ENCODE peak calls at places on chromosomes 12 and 14, in five cellular contexts. One of them, this sample, is unnamed.

GRCh38 chr12:51082561-51083139 is 746 bp downstream of the CSRNP2 start:
- DNase-seq in K562: no peak
- DNase-seq in H1: no peak
- DNase-seq in HepG2: peak
- DNase-seq in A549: peak
- DNase-seq in this sample: no peak

GRCh38 chr12:93804392-93805179 is 127.4 kb downstream of the CRADD start:
- DNase-seq in A549: no peak
- DNase-seq in K562: no peak
- DNase-seq in H1: no peak
- DNase-seq in HepG2: no peak
- DNase-seq in this sample: no peak

GRCh38 chr12:79765157-79765556 is 74.4 kb upstream of the PAWR start:
- DNase-seq in A549: no peak
- DNase-seq in H1: no peak
- DNase-seq in K562: no peak
- DNase-seq in HepG2: no peak
- DNase-seq in this sample: no peak

GRCh38 chr12:19597304-19598066 is 158.2 kb downstream of the AEBP2 start:
- DNase-seq in H1: no peak
- DNase-seq in K562: no peak
- DNase-seq in HepG2: no peak
- DNase-seq in A549: no peak
- DNase-seq in this sample: no peak

GRCh38 chr14:75523771-75524171 is 1.5 kb downstream of the BATF start:
- DNase-seq in A549: no peak
- DNase-seq in H1: no peak
- DNase-seq in K562: no peak
- DNase-seq in HepG2: no peak
- DNase-seq in this sample: no peak

GRCh38 chr12:125092872-125093680 is 27.8 kb downstream of the AACS start:
- DNase-seq in H1: no peak
- DNase-seq in K562: peak
- DNase-seq in HepG2: peak
- DNase-seq in A549: no peak
- DNase-seq in this sample: no peak

GRCh38 chr12:93183940-93184663 is 193.6 kb upstream of the NUDT4 start:
- DNase-seq in HepG2: no peak
- DNase-seq in A549: no peak
- DNase-seq in K562: no peak
- DNase-seq in H1: no peak
- DNase-seq in this sample: peak

GRCh38 chr12:132439333-132439904 is 50.5 kb upstream of the FBRSL1 start:
- DNase-seq in H1: no peak
- DNase-seq in HepG2: no peak
- DNase-seq in K562: no peak
- DNase-seq in A549: no peak
- DNase-seq in this sample: no peak

GRCh38 chr12:106997916-106998315 is 11.0 kb upstream of the MTERF2 start:
- DNase-seq in HepG2: no peak
- DNase-seq in K562: no peak
- DNase-seq in H1: no peak
- DNase-seq in A549: no peak
- DNase-seq in this sample: no peak

GRCh38 chr12:87930033-87930432 is 99.2 kb downstream of the C12orf50 start:
- DNase-seq in K562: no peak
- DNase-seq in H1: no peak
- DNase-seq in A549: no peak
- DNase-seq in HepG2: no peak
- DNase-seq in this sample: no peak

GRCh38 chr12:46263140-46264017 is 5.5 kb downstream of the SLC38A1 start:
- DNase-seq in HepG2: no peak
- DNase-seq in A549: no peak
- DNase-seq in K562: no peak
- DNase-seq in H1: no peak
- DNase-seq in this sample: no peak

GRCh38 chr12:44889162-44889561 is 13.0 kb upstream of the NELL2 start:
- DNase-seq in K562: peak
- DNase-seq in HepG2: no peak
- DNase-seq in H1: no peak
- DNase-seq in A549: no peak
- DNase-seq in this sample: no peak

GRCh38 chr14:32167907-32168306 is 33.9 kb upstream of the RNU6-7 start:
- DNase-seq in A549: no peak
- DNase-seq in K562: no peak
- DNase-seq in HepG2: no peak
- DNase-seq in H1: no peak
- DNase-seq in this sample: no peak

GRCh38 chr12:55549302-55549701 is at the start of gene OR6C4:
- DNase-seq in K562: no peak
- DNase-seq in A549: no peak
- DNase-seq in H1: no peak
- DNase-seq in HepG2: no peak
- DNase-seq in this sample: no peak

GRCh38 chr14:88868558-88869159 is 44.2 kb downstream of the TTC8 start:
- DNase-seq in K562: no peak
- DNase-seq in HepG2: peak
- DNase-seq in A549: no peak
- DNase-seq in H1: no peak
- DNase-seq in this sample: peak
- TF ChIP-seq CHD2 in K562: no peak
- TF ChIP-seq CHD2 in HepG2: no peak
- TF ChIP-seq CHD2 in A549: no peak
- TF ChIP-seq CHD2 in H1: no peak
- TF ChIP-seq CHD2 in this sample: no peak

GRCh38 chr14:66746316-66747006 is 238.5 kb downstream of the GPHN start:
- DNase-seq in H1: no peak
- DNase-seq in A549: peak
- DNase-seq in K562: peak
- DNase-seq in HepG2: peak
- DNase-seq in this sample: peak
- TF ChIP-seq RFX5 in H1: no peak
- TF ChIP-seq RFX5 in A549: no peak
- TF ChIP-seq RFX5 in K562: no peak
- TF ChIP-seq RFX5 in HepG2: no peak
- TF ChIP-seq RFX5 in this sample: no peak

DNA sequence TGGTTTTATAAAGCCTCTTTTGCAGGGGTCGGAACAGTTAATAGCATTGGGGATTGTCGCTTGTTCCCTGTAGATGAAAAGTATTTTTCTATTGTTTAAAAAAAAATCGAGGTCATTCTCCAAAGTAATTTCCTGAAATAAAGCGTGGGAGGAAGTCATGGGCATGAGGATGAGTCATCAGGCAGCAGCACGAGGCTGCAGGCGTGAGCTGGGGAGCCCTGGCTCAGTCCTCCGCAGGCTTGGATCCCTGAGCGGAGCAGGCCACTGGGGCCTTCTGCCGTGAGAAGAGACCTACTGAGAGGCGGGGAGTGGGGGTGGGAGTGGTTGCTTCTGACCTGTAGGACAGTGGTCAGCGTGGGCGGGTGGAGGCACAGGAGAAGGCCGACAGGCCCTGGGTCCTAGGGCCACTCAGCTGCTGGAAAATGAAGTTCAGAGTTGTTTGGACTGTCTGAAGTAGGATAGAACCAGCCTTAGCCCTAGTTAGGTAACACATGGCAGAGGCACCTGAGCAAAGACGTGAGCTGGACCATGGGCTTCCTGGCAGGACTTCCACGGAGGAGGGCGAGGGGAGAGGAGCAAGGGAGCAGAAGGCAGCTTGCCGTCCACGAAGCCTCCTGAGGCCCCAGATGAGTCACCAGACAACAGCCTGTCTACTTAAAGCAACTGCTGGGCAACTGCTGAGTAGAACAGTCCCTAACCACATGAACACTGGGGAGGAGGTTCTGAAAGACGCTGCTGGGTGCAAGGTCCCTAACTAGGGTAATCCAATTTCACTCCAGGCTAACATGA is 21.1 kb upstream of the LGALS3 start:
- DNase-seq in A549: peak
- DNase-seq in K562: peak
- DNase-seq in HepG2: peak
- DNase-seq in H1: no peak
- DNase-seq in this sample: no peak
- TF ChIP-seq CHD2 in A549: no peak
- TF ChIP-seq CHD2 in K562: no peak
- TF ChIP-seq CHD2 in HepG2: no peak
- TF ChIP-seq CHD2 in H1: no peak
- TF ChIP-seq CHD2 in this sample: no peak

DNA sequence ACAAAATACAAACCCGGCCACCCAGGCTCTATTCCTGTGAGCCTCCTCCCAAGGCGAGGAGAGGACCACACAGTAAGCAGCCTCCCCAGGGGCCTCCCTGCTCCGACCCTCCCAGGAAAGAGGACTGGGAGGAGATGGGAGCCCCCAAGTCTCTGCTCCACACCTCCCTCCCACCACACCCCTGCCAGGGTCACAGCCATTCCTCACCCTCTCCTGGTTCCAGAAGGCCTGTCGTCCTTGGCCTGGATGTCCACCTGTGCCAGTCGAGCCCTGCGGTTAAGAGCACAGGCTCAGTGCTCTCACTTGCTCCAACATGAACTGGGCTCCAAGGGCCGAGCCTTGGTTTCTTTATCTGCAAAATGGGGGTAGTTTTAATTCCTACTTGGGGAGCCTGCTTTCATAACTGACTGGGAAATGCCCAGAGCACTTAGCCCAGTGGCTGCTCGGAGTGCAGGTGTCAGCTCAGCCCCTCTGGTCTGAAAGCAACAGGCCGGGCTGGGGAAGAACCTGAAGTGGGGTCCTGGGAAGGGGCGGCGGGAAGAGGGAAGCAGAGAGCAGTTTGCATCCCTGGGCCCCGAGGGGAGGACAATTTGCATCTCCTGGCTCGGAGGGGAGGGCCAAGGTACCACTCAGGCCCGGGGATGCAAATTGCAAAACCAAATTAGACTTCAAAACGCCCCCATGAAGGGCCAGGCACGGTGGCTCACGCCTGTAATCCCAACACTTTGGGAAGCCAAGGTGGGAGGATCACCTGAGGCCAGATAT is 23.6 kb downstream of the TCHP start:
- DNase-seq in K562: no peak
- DNase-seq in A549: no peak
- DNase-seq in H1: no peak
- DNase-seq in HepG2: no peak
- DNase-seq in this sample: no peak
- TF ChIP-seq RFX5 in K562: no peak
- TF ChIP-seq RFX5 in A549: no peak
- TF ChIP-seq RFX5 in H1: no peak
- TF ChIP-seq RFX5 in HepG2: no peak
- TF ChIP-seq RFX5 in this sample: no peak

GRCh38 chr12:70828391-70828790 is 92.1 kb downstream of the PTPRR start:
- DNase-seq in K562: no peak
- DNase-seq in A549: no peak
- DNase-seq in HepG2: no peak
- DNase-seq in H1: no peak
- DNase-seq in this sample: no peak
- TF ChIP-seq CHD2 in K562: no peak
- TF ChIP-seq CHD2 in A549: no peak
- TF ChIP-seq CHD2 in HepG2: no peak
- TF ChIP-seq CHD2 in H1: no peak
- TF ChIP-seq CHD2 in this sample: no peak

GRCh38 chr12:88958961-88959360 is 378.7 kb upstream of the KITLG start:
- DNase-seq in A549: no peak
- DNase-seq in HepG2: no peak
- DNase-seq in K562: no peak
- DNase-seq in H1: no peak
- DNase-seq in this sample: no peak
- TF ChIP-seq RFX5 in A549: no peak
- TF ChIP-seq RFX5 in HepG2: no peak
- TF ChIP-seq RFX5 in K562: no peak
- TF ChIP-seq RFX5 in H1: no peak
- TF ChIP-seq RFX5 in this sample: no peak

GRCh38 chr14:60681271-60681670 is 32.0 kb upstream of the SIX1 start:
- DNase-seq in K562: no peak
- DNase-seq in A549: no peak
- DNase-seq in H1: no peak
- DNase-seq in HepG2: no peak
- DNase-seq in this sample: no peak
- TF ChIP-seq CHD2 in K562: no peak
- TF ChIP-seq CHD2 in A549: no peak
- TF ChIP-seq CHD2 in H1: no peak
- TF ChIP-seq CHD2 in HepG2: no peak
- TF ChIP-seq CHD2 in this sample: no peak

GRCh38 chr12:14018080-14018479 is 36.7 kb upstream of the GRIN2B start:
- DNase-seq in H1: no peak
- DNase-seq in HepG2: no peak
- DNase-seq in K562: no peak
- DNase-seq in A549: no peak
- DNase-seq in this sample: no peak
- TF ChIP-seq RFX5 in H1: no peak
- TF ChIP-seq RFX5 in HepG2: no peak
- TF ChIP-seq RFX5 in K562: no peak
- TF ChIP-seq RFX5 in A549: no peak
- TF ChIP-seq RFX5 in this sample: no peak

This sample was measured in SK-N-SH.